ENCODE peak calls at places on chromosomes 11 and 22, in seven cellular contexts. Z is NCI-H1436 treated with DMSO at 0.1 percent for 48 hours; U is NCI-H1105 treated with DMSO at 0.1 percent for 48 hours; Q is H4; R is stimulated activated effector memory CD8-positive, alpha-beta T cell treated with anti-CD3 and anti-CD28 coated beads, Interleukin-12 subunit alpha, Interleukin-12 subunit beta, amount 100 ng/mL, for 72 hours; V is RCC 7860; W is hepatic stellate cell. D is an unnamed sample.

GRCh38 chr11:69002101-69002742 is 10.8 kb downstream of the MRGPRF start:
- DNase-seq in Z (no peak), U (no peak), Q (no peak), R (no peak), V (no peak), W (no peak), D (no peak)

GRCh38 chr11:2934057-2934550 is 4.9 kb upstream of the PHLDA2 start:
- DNase-seq in Z (no peak), U (no peak), Q (no peak), R (no peak), V (no peak), W (no peak), D (no peak)

GRCh38 chr22:44686873-44687600 is 15.0 kb upstream of the PRR5 start:
- DNase-seq in Z (no peak), U (no peak), Q (no peak), R (no peak), V (no peak), W (peak; percentile 46), D (no peak)

GRCh38 chr11:75408852-75409219 is 9.5 kb downstream of the RPS3 start:
- DNase-seq in Z (no peak), U (no peak), Q (no peak), R (no peak), V (no peak), W (no peak), D (no peak)

GRCh38 chr22:42344391-42344861 is 74.0 kb upstream of the TCF20 start:
- DNase-seq in Z (no peak), U (no peak), Q (no peak), R (no peak), V (no peak), W (no peak), D (no peak)

GRCh38 chr11:78210000-78210608 is 21.4 kb downstream of the USP35 start:
- DNase-seq in Z (no peak), U (no peak), Q (no peak), R (no peak), V (no peak), W (no peak), D (no peak)

GRCh38 chr22:44091021-44091721 is 67.1 kb downstream of the PARVB start:
- DNase-seq in Z (no peak), U (no peak), Q (peak; percentile 16), R (no peak), V (no peak), W (peak; percentile 40), D (no peak)

GRCh38 chr11:122140535-122140934 is 24.5 kb upstream of the BLID start:
- DNase-seq in Z (no peak), U (no peak), Q (no peak), R (no peak), V (peak; percentile 75), W (peak; percentile 30), D (no peak)

GRCh38 chr22:24697671-24698082 is 76.8 kb downstream of the PIWIL3 start:
- DNase-seq in Z (no peak), U (peak; percentile 78), Q (peak; percentile 23), R (no peak), V (no peak), W (no peak), D (no peak)

GRCh38 chr11:924406-925157 is 1.1 kb upstream of the AP2A2 start:
- DNase-seq in Z (no peak), U (no peak), Q (peak; percentile 2), R (no peak), V (no peak), W (no peak), D (no peak)

GRCh38 chr11:91219501-91219900 is 996.7 kb upstream of the CHORDC1 start:
- DNase-seq in Z (no peak), U (no peak), Q (no peak), R (no peak), V (no peak), W (no peak), D (no peak)

GRCh38 chr11:5737672-5738071 is 1.4 kb downstream of the OR56B1 start:
- DNase-seq in Z (no peak), U (no peak), Q (no peak), R (no peak), V (no peak), W (no peak), D (no peak)

GRCh38 chr11:32852142-32852541 is 22.4 kb downstream of the PRRG4 start:
- DNase-seq in Z (no peak), U (no peak), Q (peak; percentile 66), R (no peak), V (no peak), W (no peak), D (no peak)

GRCh38 chr11:63583288-63583687 is 20.1 kb upstream of the PLAAT2 start:
- DNase-seq in Z (no peak), U (no peak), Q (no peak), R (no peak), V (no peak), W (no peak), D (no peak)

GRCh38 chr11:14687456-14687855 is 43.9 kb downstream of the PDE3B start:
- DNase-seq in Z (no peak), U (no peak), Q (no peak), R (no peak), V (no peak), W (no peak), D (no peak)

GRCh38 chr11:78645226-78646202 is 70.8 kb upstream of the NARS2 start:
- DNase-seq in Z (no peak), U (peak; percentile 69), Q (peak; percentile 60), R (peak; percentile 85), V (peak; percentile 64), W (peak; percentile 67), D (peak; percentile 17)

GRCh38 chr11:27471588-27472397 is 797 bp downstream of the LGR4 start:
- DNase-seq in Z (no peak), U (peak; percentile 45), Q (no peak), R (no peak), V (no peak), W (no peak), D (peak; percentile 2)

GRCh38 chr22:36301384-36301828 is 48.5 kb downstream of the APOL1 start:
- DNase-seq in Z (no peak), U (peak; percentile 79), Q (peak; percentile 72), R (peak; percentile 89), V (peak; percentile 49), W (peak; percentile 53), D (peak; percentile 76)

GRCh38 chr11:77669848-77670511 is 32.4 kb upstream of the CLNS1A start:
- DNase-seq in Z (no peak), U (no peak), Q (no peak), R (no peak), V (no peak), W (no peak), D (no peak)

GRCh38 chr22:18952022-18952421 is 15.9 kb upstream of the PRODH start:
- DNase-seq in Z (no peak), U (no peak), Q (no peak), R (no peak), V (no peak), W (no peak), D (no peak)

GRCh38 chr11:132499661-132500060 is 1032.6 kb downstream of the OPCML start:
- DNase-seq in Z (no peak), U (no peak), Q (no peak), R (no peak), V (no peak), W (no peak), D (no peak)

GRCh38 chr11:112321521-112322172 is 61.0 kb upstream of the PLET1 start:
- DNase-seq in Z (no peak), U (peak; percentile 93), Q (peak; percentile 98), R (no peak), V (peak; percentile 66), W (no peak), D (no peak)

GRCh38 chr11:103619480-103619879 is 417.0 kb upstream of the DDI1 start:
- DNase-seq in Z (no peak), U (peak; percentile 67), Q (peak; percentile 33), R (no peak), V (no peak), W (no peak), D (no peak)

GRCh38 chr22:45819305-45819704 is 147.7 kb downstream of the ATXN10 start:
- DNase-seq in Z (no peak), U (no peak), Q (no peak), R (no peak), V (no peak), W (no peak), D (no peak)